ENCODE peak calls at places on chromosomes 2 and 18, in ten cellular contexts. K, V, C, Q, A, R, B, F, P and T are unnamed samples.

GRCh38 chr18:26386002-26386401 is 159.8 kb downstream of the TAF4B start:
- DNase-seq in B (peak; percentile 74), P (no peak), A (no peak), Q (peak; percentile 79), V (peak; percentile 48), C (no peak), R (no peak), K (no peak), F (no peak), T (no peak)

GRCh38 chr2:235710933-235711332 is 217.1 kb downstream of the AGAP1 start:
- DNase-seq in F (no peak), K (no peak), B (no peak), Q (no peak), C (no peak), R (no peak), P (no peak), V (no peak), A (no peak), T (no peak)

GRCh38 chr2:71952572-71953188 is 195.0 kb downstream of the CYP26B1 start:
- DNase-seq in R (no peak), C (no peak), P (no peak), F (no peak), K (no peak), Q (no peak), B (peak; percentile 42), A (no peak), V (no peak), T (no peak)

GRCh38 chr2:48454504-48454903 is 75.5 kb upstream of the STON1 start:
- DNase-seq in K (no peak), V (no peak), R (no peak), Q (no peak), A (no peak), P (no peak), B (peak; percentile 33), F (no peak), C (no peak), T (no peak)

GRCh38 chr18:49723648-49724180 is 89.6 kb downstream of the ACAA2 start:
- DNase-seq in C (no peak), K (peak; percentile 9), P (no peak), R (no peak), B (peak; percentile 63), V (no peak), Q (no peak), F (no peak), A (no peak), T (peak; percentile 54)

GRCh38 chr2:62369549-62370164 is 136.3 kb downstream of the TMEM17 start:
- DNase-seq in P (no peak), Q (no peak), B (no peak), F (no peak), R (no peak), V (no peak), A (no peak), K (no peak), C (no peak), T (no peak)

GRCh38 chr18:69757733-69758132 is 189.9 kb downstream of the CD226 start:
- DNase-seq in P (peak; percentile 38), V (no peak), C (no peak), K (no peak), F (no peak), B (no peak), Q (no peak), A (no peak), R (no peak), T (no peak)

GRCh38 chr2:31337860-31338259 is 76.7 kb downstream of the XDH start:
- DNase-seq in F (no peak), C (no peak), V (peak; percentile 84), R (no peak), Q (peak; percentile 44), K (no peak), A (peak; percentile 68), P (no peak), B (peak; percentile 92), T (no peak)

GRCh38 chr18:13464432-13465125 is 246.0 kb downstream of the LDLRAD4 start:
- DNase-seq in V (no peak), K (peak; percentile 52), R (peak; percentile 52), A (no peak), B (no peak), F (no peak), Q (no peak), C (peak; percentile 39), P (peak; percentile 88), T (peak; percentile 80)

GRCh38 chr2:55364189-55365055 is 55.2 kb downstream of the CCDC88A start:
- DNase-seq in P (no peak), B (peak; percentile 96), R (no peak), K (no peak), F (no peak), Q (peak; percentile 96), C (peak; percentile 34), V (peak; percentile 88), A (peak; percentile 69), T (no peak)

GRCh38 chr2:128681351-128681906 is 362.8 kb upstream of the HS6ST1 start:
- DNase-seq in K (no peak), A (no peak), R (no peak), F (no peak), V (no peak), Q (no peak), B (no peak), P (no peak), C (peak; percentile 15), T (no peak)

GRCh38 chr2:213846856-213847255 is 562.6 kb downstream of the SPAG16 start:
- DNase-seq in B (peak; percentile 14), F (no peak), K (no peak), R (no peak), P (no peak), C (no peak), A (no peak), Q (peak; percentile 5), V (no peak), T (no peak)

GRCh38 chr18:54769526-54770464 is 58.5 kb upstream of the RAB27B start:
- DNase-seq in P (no peak), V (no peak), C (no peak), A (no peak), K (no peak), R (no peak), B (peak; percentile 39), Q (no peak), F (no peak), T (no peak)

GRCh38 chr2:180910831-180911665 is 69.4 kb upstream of the UBE2E3 start:
- DNase-seq in R (no peak), P (no peak), V (no peak), Q (no peak), B (no peak), A (no peak), F (no peak), K (no peak), C (no peak), T (no peak)

GRCh38 chr2:64760131-64760530 is 106.4 kb upstream of the SERTAD2 start:
- DNase-seq in K (no peak), Q (no peak), B (no peak), A (no peak), V (no peak), P (no peak), R (no peak), F (no peak), C (no peak), T (no peak)

GRCh38 chr18:58603365-58604067 is 25.4 kb downstream of the ALPK2 start:
- DNase-seq in K (no peak), F (no peak), R (no peak), A (no peak), Q (no peak), V (no peak), P (no peak), B (peak; percentile 42), C (no peak), T (no peak)

GRCh38 chr18:78607221-78607620 is 372.4 kb upstream of the SALL3 start:
- DNase-seq in B (no peak), Q (no peak), C (no peak), A (no peak), R (no peak), P (no peak), K (no peak), F (no peak), V (no peak), T (no peak)

GRCh38 chr18:32552421-32553030 is 81.8 kb upstream of the GAREM1 start:
- DNase-seq in K (peak; percentile 66), P (peak; percentile 86), B (peak; percentile 30), Q (peak; percentile 53), F (no peak), C (peak; percentile 71), V (peak; percentile 32), A (peak; percentile 0), R (peak; percentile 37), T (peak; percentile 78)

GRCh38 chr18:44807766-44808165 is 127.1 kb downstream of the SETBP1 start:
- DNase-seq in F (no peak), C (no peak), B (no peak), V (no peak), R (no peak), Q (no peak), P (no peak), A (no peak), K (no peak), T (no peak)

GRCh38 chr2:188293601-188294482 is 2.2 kb downstream of the GULP1 start:
- DNase-seq in A (no peak), C (peak; percentile 81), K (peak; percentile 28), R (no peak), F (no peak), V (no peak), P (peak; percentile 81), Q (peak; percentile 47), B (peak; percentile 84), T (no peak)

GRCh38 chr2:195595825-195596224 is 61.2 kb upstream of the SLC39A10 start:
- DNase-seq in Q (no peak), K (no peak), P (no peak), B (no peak), V (no peak), A (no peak), C (no peak), F (no peak), R (no peak), T (no peak)